ENCODE peak calls at places on chromosomes 7 and 10, in nine cellular contexts. One of them, this sample, is unnamed.

GRCh38 chr7:43721193-43721806 is 8.0 kb downstream of the COA1 start:
- DNase-seq in GM13977: peak
- DNase-seq in lower leg skin: no peak
- DNase-seq in GM23338: peak
- DNase-seq in adrenal gland: no peak
- DNase-seq in neural crest cell: no peak
- DNase-seq in Calu3: peak
- DNase-seq in fibroblast of lung: peak
- DNase-seq in psoas muscle: no peak
- DNase-seq in this sample: peak

GRCh38 chr7:28112056-28112455 is 68.5 kb downstream of the JAZF1 start:
- DNase-seq in GM13977: no peak
- DNase-seq in neural crest cell: no peak
- DNase-seq in adrenal gland: no peak
- DNase-seq in GM23338: no peak
- DNase-seq in psoas muscle: no peak
- DNase-seq in fibroblast of lung: no peak
- DNase-seq in Calu3: no peak
- DNase-seq in lower leg skin: no peak
- DNase-seq in this sample: peak

GRCh38 chr10:31927597-31928530 is 767 bp downstream of the ARHGAP12 start:
- DNase-seq in neural crest cell: peak
- DNase-seq in Calu3: peak
- DNase-seq in GM23338: peak
- DNase-seq in psoas muscle: peak
- DNase-seq in adrenal gland: peak
- DNase-seq in fibroblast of lung: peak
- DNase-seq in GM13977: peak
- DNase-seq in lower leg skin: peak
- DNase-seq in this sample: peak

GRCh38 chr10:20007426-20007825 is 191.2 kb downstream of the PLXDC2 start:
- DNase-seq in lower leg skin: no peak
- DNase-seq in Calu3: no peak
- DNase-seq in neural crest cell: no peak
- DNase-seq in adrenal gland: peak
- DNase-seq in psoas muscle: no peak
- DNase-seq in GM13977: no peak
- DNase-seq in fibroblast of lung: peak
- DNase-seq in GM23338: no peak
- DNase-seq in this sample: peak

GRCh38 chr7:104794154-104794553 is 219.9 kb upstream of the KMT2E start:
- DNase-seq in fibroblast of lung: no peak
- DNase-seq in GM13977: no peak
- DNase-seq in GM23338: no peak
- DNase-seq in neural crest cell: no peak
- DNase-seq in adrenal gland: no peak
- DNase-seq in lower leg skin: no peak
- DNase-seq in psoas muscle: no peak
- DNase-seq in Calu3: no peak
- DNase-seq in this sample: no peak

GRCh38 chr7:74498996-74499834 is 45.5 kb downstream of the GTF2IRD1 start:
- DNase-seq in adrenal gland: peak
- DNase-seq in lower leg skin: no peak
- DNase-seq in fibroblast of lung: no peak
- DNase-seq in psoas muscle: no peak
- DNase-seq in Calu3: no peak
- DNase-seq in GM23338: no peak
- DNase-seq in neural crest cell: no peak
- DNase-seq in GM13977: no peak
- DNase-seq in this sample: peak

GRCh38 chr7:55571534-55572377 is 546 bp downstream of the VOPP1 start:
- DNase-seq in Calu3: peak
- DNase-seq in neural crest cell: peak
- DNase-seq in GM23338: peak
- DNase-seq in fibroblast of lung: peak
- DNase-seq in lower leg skin: peak
- DNase-seq in psoas muscle: peak
- DNase-seq in adrenal gland: peak
- DNase-seq in GM13977: peak
- DNase-seq in this sample: peak

GRCh38 chr10:73910764-73911552 is at the start of gene PLAU:
- DNase-seq in GM13977: peak
- DNase-seq in adrenal gland: no peak
- DNase-seq in fibroblast of lung: peak
- DNase-seq in lower leg skin: peak
- DNase-seq in neural crest cell: peak
- DNase-seq in Calu3: peak
- DNase-seq in psoas muscle: peak
- DNase-seq in GM23338: peak
- DNase-seq in this sample: no peak

GRCh38 chr10:46520941-46521340 is 35.5 kb downstream of the GPRIN2 start:
- DNase-seq in GM23338: no peak
- DNase-seq in neural crest cell: no peak
- DNase-seq in adrenal gland: peak
- DNase-seq in GM13977: no peak
- DNase-seq in psoas muscle: peak
- DNase-seq in Calu3: peak
- DNase-seq in lower leg skin: peak
- DNase-seq in fibroblast of lung: peak
- DNase-seq in this sample: peak

GRCh38 chr7:115145512-115145911 is 223.6 kb downstream of the MDFIC start:
- DNase-seq in lower leg skin: no peak
- DNase-seq in psoas muscle: no peak
- DNase-seq in adrenal gland: no peak
- DNase-seq in Calu3: no peak
- DNase-seq in GM23338: no peak
- DNase-seq in fibroblast of lung: peak
- DNase-seq in GM13977: peak
- DNase-seq in neural crest cell: no peak
- DNase-seq in this sample: peak

GRCh38 chr7:155231941-155232340 is 65.7 kb upstream of the INSIG1 start:
- DNase-seq in Calu3: no peak
- DNase-seq in GM13977: no peak
- DNase-seq in fibroblast of lung: no peak
- DNase-seq in GM23338: no peak
- DNase-seq in lower leg skin: no peak
- DNase-seq in adrenal gland: no peak
- DNase-seq in psoas muscle: no peak
- DNase-seq in neural crest cell: no peak
- DNase-seq in this sample: no peak

GRCh38 chr10:48973065-48973464 is 33.4 kb upstream of the LRRC18 start:
- DNase-seq in adrenal gland: no peak
- DNase-seq in lower leg skin: no peak
- DNase-seq in GM23338: no peak
- DNase-seq in neural crest cell: no peak
- DNase-seq in fibroblast of lung: no peak
- DNase-seq in psoas muscle: no peak
- DNase-seq in GM13977: no peak
- DNase-seq in Calu3: no peak
- DNase-seq in this sample: peak

GRCh38 chr7:75686551-75686950 is 52.2 kb downstream of the HIP1 start:
- DNase-seq in GM13977: no peak
- DNase-seq in psoas muscle: no peak
- DNase-seq in Calu3: no peak
- DNase-seq in fibroblast of lung: no peak
- DNase-seq in GM23338: no peak
- DNase-seq in neural crest cell: no peak
- DNase-seq in adrenal gland: no peak
- DNase-seq in lower leg skin: peak
- DNase-seq in this sample: no peak

GRCh38 chr7:134943785-134944400 is 42.4 kb upstream of the AGBL3 start:
- DNase-seq in fibroblast of lung: peak
- DNase-seq in neural crest cell: no peak
- DNase-seq in lower leg skin: no peak
- DNase-seq in adrenal gland: no peak
- DNase-seq in Calu3: peak
- DNase-seq in GM13977: peak
- DNase-seq in psoas muscle: no peak
- DNase-seq in GM23338: no peak
- DNase-seq in this sample: peak

GRCh38 chr10:111758593-111758992 is 425.0 kb downstream of the GPAM start:
- DNase-seq in GM13977: no peak
- DNase-seq in Calu3: no peak
- DNase-seq in fibroblast of lung: no peak
- DNase-seq in adrenal gland: no peak
- DNase-seq in psoas muscle: no peak
- DNase-seq in neural crest cell: no peak
- DNase-seq in GM23338: no peak
- DNase-seq in lower leg skin: no peak
- DNase-seq in this sample: no peak

GRCh38 chr7:37732253-37732652 is 48.7 kb downstream of the GPR141 start:
- DNase-seq in Calu3: peak
- DNase-seq in lower leg skin: no peak
- DNase-seq in GM23338: peak
- DNase-seq in neural crest cell: peak
- DNase-seq in psoas muscle: peak
- DNase-seq in fibroblast of lung: peak
- DNase-seq in GM13977: peak
- DNase-seq in adrenal gland: peak
- DNase-seq in this sample: peak

GRCh38 chr7:127667017-127667670 is 15.2 kb downstream of the SND1 start:
- DNase-seq in psoas muscle: no peak
- DNase-seq in adrenal gland: no peak
- DNase-seq in lower leg skin: no peak
- DNase-seq in neural crest cell: no peak
- DNase-seq in GM23338: no peak
- DNase-seq in Calu3: no peak
- DNase-seq in GM13977: no peak
- DNase-seq in fibroblast of lung: peak
- DNase-seq in this sample: peak

GRCh38 chr7:137978464-137979237 is 23.2 kb downstream of the CREB3L2 start:
- DNase-seq in Calu3: peak
- DNase-seq in GM13977: no peak
- DNase-seq in GM23338: no peak
- DNase-seq in psoas muscle: peak
- DNase-seq in neural crest cell: peak
- DNase-seq in lower leg skin: no peak
- DNase-seq in adrenal gland: peak
- DNase-seq in fibroblast of lung: peak
- DNase-seq in this sample: peak

GRCh38 chr10:96072673-96073072 is 29.3 kb downstream of the CCNJ start:
- DNase-seq in psoas muscle: no peak
- DNase-seq in GM23338: no peak
- DNase-seq in GM13977: no peak
- DNase-seq in neural crest cell: no peak
- DNase-seq in lower leg skin: no peak
- DNase-seq in Calu3: no peak
- DNase-seq in adrenal gland: no peak
- DNase-seq in fibroblast of lung: no peak
- DNase-seq in this sample: no peak

DNA sequence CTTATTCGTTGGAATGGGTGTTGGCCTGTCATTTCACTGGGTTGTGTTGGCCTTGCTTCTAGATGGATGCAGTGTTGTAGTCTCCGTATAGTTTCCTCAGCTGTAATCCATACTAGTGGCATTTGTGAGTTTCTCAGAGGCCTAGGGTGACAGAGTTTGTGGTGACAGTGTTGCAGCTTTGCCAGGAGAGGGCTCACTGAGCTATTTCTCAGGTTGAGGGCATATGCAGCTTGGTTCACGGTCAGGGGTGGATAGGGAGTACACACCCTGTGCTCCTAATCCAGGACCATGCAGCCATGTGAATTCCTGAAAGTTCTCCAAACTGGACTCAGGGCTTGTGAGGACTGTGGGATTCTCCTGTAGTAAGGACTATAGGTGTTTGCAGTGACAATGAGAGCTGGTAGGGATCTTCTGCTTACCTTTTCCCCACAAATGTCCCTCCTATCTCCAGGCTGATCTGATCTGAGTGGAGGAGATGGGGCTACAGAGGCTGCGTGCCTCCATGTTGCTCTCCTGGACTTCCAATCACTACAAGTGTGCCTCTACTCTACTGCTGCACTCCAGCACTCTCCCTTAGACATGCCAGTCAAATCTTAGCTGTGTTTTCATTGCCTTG is 229.0 kb downstream of the STK31 start:
- DNase-seq in adrenal gland: no peak
- DNase-seq in GM13977: peak
- DNase-seq in Calu3: peak
- DNase-seq in psoas muscle: no peak
- DNase-seq in GM23338: peak
- DNase-seq in lower leg skin: no peak
- DNase-seq in neural crest cell: peak
- DNase-seq in fibroblast of lung: peak
- DNase-seq in this sample: peak
- TF ChIP-seq CTCF in adrenal gland: no peak
- TF ChIP-seq CTCF in GM13977: peak
- TF ChIP-seq CTCF in Calu3: peak
- TF ChIP-seq CTCF in psoas muscle: no peak
- TF ChIP-seq CTCF in GM23338: peak
- TF ChIP-seq CTCF in lower leg skin: no peak
- TF ChIP-seq CTCF in neural crest cell: peak
- TF ChIP-seq CTCF in fibroblast of lung: no peak
- TF ChIP-seq CTCF in this sample: peak

GRCh38 chr10:18216482-18216881 is 76.3 kb downstream of the CACNB2 start:
- DNase-seq in fibroblast of lung: peak
- DNase-seq in Calu3: no peak
- DNase-seq in lower leg skin: no peak
- DNase-seq in psoas muscle: no peak
- DNase-seq in GM13977: no peak
- DNase-seq in GM23338: peak
- DNase-seq in adrenal gland: no peak
- DNase-seq in neural crest cell: no peak
- DNase-seq in this sample: peak
- TF ChIP-seq CTCF in fibroblast of lung: peak
- TF ChIP-seq CTCF in Calu3: no peak
- TF ChIP-seq CTCF in lower leg skin: no peak
- TF ChIP-seq CTCF in psoas muscle: no peak
- TF ChIP-seq CTCF in GM13977: peak
- TF ChIP-seq CTCF in GM23338: peak
- TF ChIP-seq CTCF in adrenal gland: peak
- TF ChIP-seq CTCF in neural crest cell: peak
- TF ChIP-seq CTCF in this sample: peak

DNA sequence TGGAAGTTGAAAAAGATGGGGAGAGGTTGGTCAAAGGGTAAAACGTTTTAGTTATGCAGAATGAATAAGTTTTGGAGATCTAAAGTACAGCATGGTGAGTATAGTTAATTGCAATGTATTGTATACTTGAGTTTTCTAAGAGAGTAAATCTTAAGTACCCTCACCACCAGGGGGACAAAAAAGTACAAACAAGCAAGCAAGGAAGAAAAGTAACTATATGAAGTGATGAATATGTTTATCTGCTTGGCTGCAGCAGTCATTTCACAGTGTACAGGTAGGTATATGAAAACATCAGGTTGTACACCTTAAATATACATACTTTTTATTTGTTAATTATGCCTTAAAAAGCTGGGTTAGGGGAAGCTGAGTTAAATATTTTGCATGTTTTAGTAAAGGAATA is 157.3 kb downstream of the PCLO start:
- DNase-seq in psoas muscle: no peak
- DNase-seq in fibroblast of lung: peak
- DNase-seq in Calu3: no peak
- DNase-seq in neural crest cell: no peak
- DNase-seq in lower leg skin: no peak
- DNase-seq in GM23338: peak
- DNase-seq in adrenal gland: no peak
- DNase-seq in GM13977: no peak
- DNase-seq in this sample: no peak
- TF ChIP-seq CTCF in psoas muscle: no peak
- TF ChIP-seq CTCF in fibroblast of lung: no peak
- TF ChIP-seq CTCF in Calu3: no peak
- TF ChIP-seq CTCF in neural crest cell: peak
- TF ChIP-seq CTCF in lower leg skin: no peak
- TF ChIP-seq CTCF in GM23338: no peak
- TF ChIP-seq CTCF in adrenal gland: peak
- TF ChIP-seq CTCF in GM13977: no peak
- TF ChIP-seq CTCF in this sample: no peak

GRCh38 chr7:101235050-101235449 is 2.6 kb downstream of the CLDN15 start:
- DNase-seq in GM13977: no peak
- DNase-seq in neural crest cell: no peak
- DNase-seq in GM23338: peak
- DNase-seq in fibroblast of lung: no peak
- DNase-seq in psoas muscle: no peak
- DNase-seq in lower leg skin: no peak
- DNase-seq in Calu3: no peak
- DNase-seq in adrenal gland: no peak
- DNase-seq in this sample: no peak
- TF ChIP-seq CTCF in GM13977: no peak
- TF ChIP-seq CTCF in neural crest cell: peak
- TF ChIP-seq CTCF in GM23338: peak
- TF ChIP-seq CTCF in fibroblast of lung: no peak
- TF ChIP-seq CTCF in psoas muscle: peak
- TF ChIP-seq CTCF in lower leg skin: no peak
- TF ChIP-seq CTCF in Calu3: no peak
- TF ChIP-seq CTCF in adrenal gland: no peak
- TF ChIP-seq CTCF in this sample: peak

This sample was measured in fibroblast of mammary gland.